ENCODE peak calls at places on chromosomes 6 and 20, in eight cellular contexts. One of them, this sample, is unnamed.

GRCh38 chr6:21992178-21992967 is 304.5 kb downstream of the PRL start:
- DNase-seq in IMR-90: peak
- DNase-seq in heart right ventricle: no peak
- DNase-seq in cardiac muscle cell: peak
- DNase-seq in GM23248: peak
- DNase-seq in sigmoid colon: no peak
- DNase-seq in GM12878: no peak
- DNase-seq in CD8-positive, alpha-beta memory T cell: no peak
- DNase-seq in this sample: no peak

GRCh38 chr6:66376021-66376420 is 669.0 kb upstream of the EYS start:
- DNase-seq in CD8-positive, alpha-beta memory T cell: no peak
- DNase-seq in heart right ventricle: no peak
- DNase-seq in cardiac muscle cell: no peak
- DNase-seq in GM23248: peak
- DNase-seq in IMR-90: no peak
- DNase-seq in sigmoid colon: no peak
- DNase-seq in GM12878: no peak
- DNase-seq in this sample: no peak

GRCh38 chr6:109961666-109962065 is 16.4 kb upstream of the GPR6 start:
- DNase-seq in IMR-90: no peak
- DNase-seq in cardiac muscle cell: peak
- DNase-seq in sigmoid colon: no peak
- DNase-seq in GM23248: peak
- DNase-seq in GM12878: no peak
- DNase-seq in CD8-positive, alpha-beta memory T cell: no peak
- DNase-seq in heart right ventricle: no peak
- DNase-seq in this sample: no peak

GRCh38 chr6:43334466-43335095 is 26.0 kb upstream of the CRIP3 start:
- DNase-seq in CD8-positive, alpha-beta memory T cell: no peak
- DNase-seq in cardiac muscle cell: peak
- DNase-seq in GM12878: no peak
- DNase-seq in heart right ventricle: no peak
- DNase-seq in GM23248: peak
- DNase-seq in sigmoid colon: no peak
- DNase-seq in IMR-90: peak
- DNase-seq in this sample: no peak

GRCh38 chr20:24303393-24303792 is 166.0 kb upstream of the SYNDIG1 start:
- DNase-seq in sigmoid colon: no peak
- DNase-seq in IMR-90: no peak
- DNase-seq in GM12878: no peak
- DNase-seq in heart right ventricle: no peak
- DNase-seq in cardiac muscle cell: peak
- DNase-seq in GM23248: peak
- DNase-seq in CD8-positive, alpha-beta memory T cell: no peak
- DNase-seq in this sample: peak

GRCh38 chr6:45807610-45808009 is 208.1 kb downstream of the CLIC5 start:
- DNase-seq in sigmoid colon: no peak
- DNase-seq in IMR-90: no peak
- DNase-seq in heart right ventricle: no peak
- DNase-seq in GM12878: no peak
- DNase-seq in CD8-positive, alpha-beta memory T cell: no peak
- DNase-seq in cardiac muscle cell: no peak
- DNase-seq in GM23248: no peak
- DNase-seq in this sample: no peak

GRCh38 chr6:30544666-30545272 is 11.5 kb downstream of the GNL1 start:
- DNase-seq in CD8-positive, alpha-beta memory T cell: no peak
- DNase-seq in GM23248: peak
- DNase-seq in IMR-90: peak
- DNase-seq in GM12878: no peak
- DNase-seq in cardiac muscle cell: peak
- DNase-seq in sigmoid colon: no peak
- DNase-seq in heart right ventricle: no peak
- DNase-seq in this sample: no peak

GRCh38 chr6:158417760-158418098 is 105.5 kb downstream of the TULP4 start:
- DNase-seq in GM12878: no peak
- DNase-seq in cardiac muscle cell: peak
- DNase-seq in IMR-90: peak
- DNase-seq in CD8-positive, alpha-beta memory T cell: no peak
- DNase-seq in GM23248: peak
- DNase-seq in heart right ventricle: no peak
- DNase-seq in sigmoid colon: no peak
- DNase-seq in this sample: no peak

GRCh38 chr6:43491750-43492661 is 14.6 kb downstream of the TJAP1 start:
- DNase-seq in CD8-positive, alpha-beta memory T cell: no peak
- DNase-seq in IMR-90: peak
- DNase-seq in heart right ventricle: peak
- DNase-seq in GM12878: no peak
- DNase-seq in cardiac muscle cell: peak
- DNase-seq in sigmoid colon: peak
- DNase-seq in GM23248: peak
- DNase-seq in this sample: peak

GRCh38 chr6:87944541-87944954 is 103.1 kb upstream of the SPACA1 start:
- DNase-seq in heart right ventricle: peak
- DNase-seq in GM23248: peak
- DNase-seq in GM12878: no peak
- DNase-seq in sigmoid colon: no peak
- DNase-seq in cardiac muscle cell: peak
- DNase-seq in CD8-positive, alpha-beta memory T cell: no peak
- DNase-seq in IMR-90: peak
- DNase-seq in this sample: no peak

GRCh38 chr6:99431901-99432300 is 6.8 kb upstream of the PNISR start:
- DNase-seq in GM12878: no peak
- DNase-seq in CD8-positive, alpha-beta memory T cell: no peak
- DNase-seq in heart right ventricle: no peak
- DNase-seq in sigmoid colon: no peak
- DNase-seq in GM23248: no peak
- DNase-seq in IMR-90: no peak
- DNase-seq in cardiac muscle cell: no peak
- DNase-seq in this sample: no peak

GRCh38 chr20:43538855-43539700 is 19.7 kb upstream of the SGK2 start:
- DNase-seq in CD8-positive, alpha-beta memory T cell: no peak
- DNase-seq in cardiac muscle cell: no peak
- DNase-seq in sigmoid colon: no peak
- DNase-seq in GM12878: no peak
- DNase-seq in GM23248: peak
- DNase-seq in IMR-90: peak
- DNase-seq in heart right ventricle: no peak
- DNase-seq in this sample: no peak

GRCh38 chr6:127343753-127344659 is 597 bp upstream of the ECHDC1 start:
- DNase-seq in heart right ventricle: no peak
- DNase-seq in CD8-positive, alpha-beta memory T cell: no peak
- DNase-seq in cardiac muscle cell: peak
- DNase-seq in GM12878: no peak
- DNase-seq in GM23248: peak
- DNase-seq in sigmoid colon: no peak
- DNase-seq in IMR-90: peak
- DNase-seq in this sample: no peak

GRCh38 chr20:23094927-23095326 is 8.8 kb upstream of the CD93 start:
- DNase-seq in GM12878: no peak
- DNase-seq in cardiac muscle cell: peak
- DNase-seq in GM23248: no peak
- DNase-seq in heart right ventricle: no peak
- DNase-seq in CD8-positive, alpha-beta memory T cell: no peak
- DNase-seq in IMR-90: no peak
- DNase-seq in sigmoid colon: no peak
- DNase-seq in this sample: no peak

GRCh38 chr6:145112711-145113148 is 622.6 kb downstream of the EPM2A start:
- DNase-seq in cardiac muscle cell: no peak
- DNase-seq in GM23248: peak
- DNase-seq in heart right ventricle: no peak
- DNase-seq in sigmoid colon: no peak
- DNase-seq in CD8-positive, alpha-beta memory T cell: no peak
- DNase-seq in IMR-90: peak
- DNase-seq in GM12878: no peak
- DNase-seq in this sample: no peak

GRCh38 chr6:75437451-75438185 is 56.0 kb downstream of the FILIP1 start:
- DNase-seq in heart right ventricle: no peak
- DNase-seq in sigmoid colon: no peak
- DNase-seq in CD8-positive, alpha-beta memory T cell: no peak
- DNase-seq in GM12878: no peak
- DNase-seq in GM23248: peak
- DNase-seq in cardiac muscle cell: peak
- DNase-seq in IMR-90: peak
- DNase-seq in this sample: no peak

GRCh38 chr20:22577515-22578220 is 6.7 kb downstream of the FOXA2 start:
- DNase-seq in sigmoid colon: no peak
- DNase-seq in heart right ventricle: no peak
- DNase-seq in cardiac muscle cell: no peak
- DNase-seq in CD8-positive, alpha-beta memory T cell: no peak
- DNase-seq in GM23248: no peak
- DNase-seq in IMR-90: no peak
- DNase-seq in GM12878: no peak
- DNase-seq in this sample: no peak

GRCh38 chr6:52418606-52419005 is 1.5 kb upstream of the EFHC1 start:
- DNase-seq in sigmoid colon: no peak
- DNase-seq in heart right ventricle: no peak
- DNase-seq in IMR-90: no peak
- DNase-seq in cardiac muscle cell: no peak
- DNase-seq in GM23248: no peak
- DNase-seq in CD8-positive, alpha-beta memory T cell: no peak
- DNase-seq in GM12878: no peak
- DNase-seq in this sample: no peak

GRCh38 chr6:37674161-37674560 is 23.5 kb downstream of the MDGA1 start:
- DNase-seq in CD8-positive, alpha-beta memory T cell: no peak
- DNase-seq in cardiac muscle cell: no peak
- DNase-seq in sigmoid colon: no peak
- DNase-seq in GM12878: no peak
- DNase-seq in IMR-90: no peak
- DNase-seq in GM23248: no peak
- DNase-seq in heart right ventricle: no peak
- DNase-seq in this sample: peak

GRCh38 chr6:105373481-105373880 is 29.4 kb downstream of the PREP start:
- DNase-seq in heart right ventricle: no peak
- DNase-seq in IMR-90: no peak
- DNase-seq in cardiac muscle cell: no peak
- DNase-seq in CD8-positive, alpha-beta memory T cell: no peak
- DNase-seq in GM23248: no peak
- DNase-seq in sigmoid colon: no peak
- DNase-seq in GM12878: no peak
- DNase-seq in this sample: no peak
- H3K27ac ChIP-seq in heart right ventricle: no peak
- H3K27ac ChIP-seq in IMR-90: no peak
- H3K27ac ChIP-seq in cardiac muscle cell: no peak
- H3K27ac ChIP-seq in CD8-positive, alpha-beta memory T cell: no peak
- H3K27ac ChIP-seq in GM23248: peak
- H3K27ac ChIP-seq in sigmoid colon: no peak
- H3K27ac ChIP-seq in GM12878: no peak
- H3K27ac ChIP-seq in this sample: no peak

DNA sequence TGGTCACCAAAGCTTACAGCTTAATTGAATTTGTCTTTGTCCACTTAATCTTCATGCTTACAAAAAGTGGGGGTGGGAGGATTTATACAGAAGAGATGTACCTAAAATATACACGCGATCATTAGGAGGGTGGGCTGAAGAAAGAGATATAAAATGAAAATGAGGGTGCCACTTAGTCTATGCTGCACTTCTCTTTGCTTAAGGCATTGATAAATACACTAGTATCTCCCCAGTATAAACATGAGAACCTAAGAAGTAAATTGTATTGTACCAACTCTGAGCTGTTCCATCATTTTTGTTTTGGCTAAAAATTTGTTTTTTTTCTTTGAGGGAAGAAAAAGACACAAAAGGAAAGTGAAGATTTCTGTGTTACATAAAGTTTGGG is 170.8 kb upstream of the ZNF217 start:
- DNase-seq in IMR-90: no peak
- DNase-seq in GM23248: no peak
- DNase-seq in GM12878: no peak
- DNase-seq in cardiac muscle cell: no peak
- DNase-seq in CD8-positive, alpha-beta memory T cell: no peak
- DNase-seq in heart right ventricle: no peak
- DNase-seq in sigmoid colon: no peak
- DNase-seq in this sample: no peak
- H3K27ac ChIP-seq in IMR-90: peak
- H3K27ac ChIP-seq in GM23248: peak
- H3K27ac ChIP-seq in GM12878: no peak
- H3K27ac ChIP-seq in cardiac muscle cell: no peak
- H3K27ac ChIP-seq in CD8-positive, alpha-beta memory T cell: no peak
- H3K27ac ChIP-seq in heart right ventricle: no peak
- H3K27ac ChIP-seq in sigmoid colon: no peak
- H3K27ac ChIP-seq in this sample: no peak

GRCh38 chr6:162964703-162965140 is 236.9 kb downstream of the PACRG start:
- DNase-seq in IMR-90: peak
- DNase-seq in CD8-positive, alpha-beta memory T cell: no peak
- DNase-seq in sigmoid colon: peak
- DNase-seq in GM12878: no peak
- DNase-seq in GM23248: peak
- DNase-seq in heart right ventricle: no peak
- DNase-seq in cardiac muscle cell: peak
- DNase-seq in this sample: no peak
- H3K27ac ChIP-seq in IMR-90: peak
- H3K27ac ChIP-seq in CD8-positive, alpha-beta memory T cell: no peak
- H3K27ac ChIP-seq in sigmoid colon: no peak
- H3K27ac ChIP-seq in GM12878: no peak
- H3K27ac ChIP-seq in GM23248: peak
- H3K27ac ChIP-seq in heart right ventricle: no peak
- H3K27ac ChIP-seq in cardiac muscle cell: no peak
- H3K27ac ChIP-seq in this sample: no peak

DNA sequence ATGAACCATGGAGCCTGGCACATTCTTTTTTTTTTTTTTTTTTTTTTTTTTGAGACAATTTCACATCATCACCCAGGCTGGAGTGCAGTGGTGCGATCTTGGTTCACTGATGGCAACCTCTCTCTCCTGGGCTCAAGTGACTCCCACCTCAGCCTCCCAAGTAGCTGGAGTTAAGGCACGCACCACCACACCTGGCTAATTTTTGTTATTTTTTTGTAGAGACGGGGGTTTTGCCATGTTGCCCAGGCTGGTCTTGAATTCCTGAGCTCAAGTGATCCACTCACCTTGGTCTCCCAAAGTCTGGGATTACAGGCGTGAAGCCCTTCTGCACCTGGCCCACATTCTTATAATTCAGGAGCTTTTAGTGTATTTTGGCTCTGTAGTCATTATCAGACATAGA is 17.4 kb downstream of the ARID1B start:
- DNase-seq in CD8-positive, alpha-beta memory T cell: no peak
- DNase-seq in sigmoid colon: no peak
- DNase-seq in IMR-90: no peak
- DNase-seq in heart right ventricle: no peak
- DNase-seq in GM12878: no peak
- DNase-seq in GM23248: no peak
- DNase-seq in cardiac muscle cell: no peak
- DNase-seq in this sample: no peak
- H3K27ac ChIP-seq in CD8-positive, alpha-beta memory T cell: no peak
- H3K27ac ChIP-seq in sigmoid colon: no peak
- H3K27ac ChIP-seq in IMR-90: no peak
- H3K27ac ChIP-seq in heart right ventricle: no peak
- H3K27ac ChIP-seq in GM12878: peak
- H3K27ac ChIP-seq in GM23248: no peak
- H3K27ac ChIP-seq in cardiac muscle cell: no peak
- H3K27ac ChIP-seq in this sample: no peak

GRCh38 chr20:31572042-31572700 is 32.9 kb upstream of the ID1 start:
- DNase-seq in sigmoid colon: no peak
- DNase-seq in GM12878: no peak
- DNase-seq in IMR-90: no peak
- DNase-seq in GM23248: no peak
- DNase-seq in cardiac muscle cell: no peak
- DNase-seq in heart right ventricle: no peak
- DNase-seq in CD8-positive, alpha-beta memory T cell: no peak
- DNase-seq in this sample: no peak
- H3K27ac ChIP-seq in sigmoid colon: peak
- H3K27ac ChIP-seq in GM12878: peak
- H3K27ac ChIP-seq in IMR-90: peak
- H3K27ac ChIP-seq in GM23248: peak
- H3K27ac ChIP-seq in cardiac muscle cell: peak
- H3K27ac ChIP-seq in heart right ventricle: peak
- H3K27ac ChIP-seq in CD8-positive, alpha-beta memory T cell: peak
- H3K27ac ChIP-seq in this sample: peak

This sample was measured in substantia nigra.